ENCODE peak calls at places on chromosomes 6 and 20, in seven cellular contexts. Y is bronchial epithelial cell; T is NCI-H1092; F is activated naive CD8-positive, alpha-beta T cell treated with anti-CD3 and anti-CD28 coated beads, Interleukin-2, amount 50 U/mL, for 24 hours; I is DMS79 treated with DMSO at 0.1 percent for 48 hours; C is NCI-H2029 treated with DMSO at 0.1 percent for 48 hours; L is astrocyte of the cerebellum. N is an unnamed sample.

GRCh38 chr6:20921533-20921932 is 387.3 kb downstream of the CDKAL1 start:
- DNase-seq in L (no peak), T (no peak), F (no peak), Y (no peak), I (no peak), C (no peak), N (no peak)

GRCh38 chr20:11372831-11373230 is 544.9 kb upstream of the BTBD3 start:
- DNase-seq in C (no peak), I (no peak), T (no peak), Y (no peak), F (no peak), L (no peak), N (no peak)

GRCh38 chr20:57097245-57097935 is 169.1 kb downstream of the BMP7 start:
- DNase-seq in Y (no peak), I (no peak), F (no peak), C (no peak), T (no peak), L (no peak), N (no peak)

GRCh38 chr20:23200914-23201313 is 114.8 kb upstream of the CD93 start:
- DNase-seq in Y (peak; percentile 66), I (no peak), F (no peak), L (no peak), T (peak; percentile 30), C (no peak), N (peak; percentile 51)

GRCh38 chr6:85594197-85594930 is 706 bp upstream of the SNX14 start:
- DNase-seq in T (no peak), I (peak; percentile 31), C (no peak), Y (peak; percentile 54), L (no peak), F (peak; percentile 62), N (no peak)

GRCh38 chr6:15090145-15090579 is 155.7 kb upstream of the JARID2 start:
- DNase-seq in T (no peak), C (no peak), I (peak; percentile 71), Y (peak; percentile 60), F (no peak), L (no peak), N (no peak)

GRCh38 chr6:143843689-143844405 is 709 bp downstream of the LTV1 start:
- DNase-seq in Y (peak; percentile 6), F (no peak), I (no peak), L (no peak), C (no peak), T (no peak), N (no peak)

GRCh38 chr20:61218886-61219480 is 33.1 kb upstream of the CDH4 start:
- DNase-seq in T (no peak), C (no peak), F (no peak), I (no peak), L (no peak), Y (no peak), N (no peak)

GRCh38 chr6:163352011-163352685 is 62.4 kb upstream of the QKI start:
- DNase-seq in L (no peak), Y (peak; percentile 29), T (no peak), C (no peak), F (no peak), I (no peak), N (no peak)

GRCh38 chr6:89258912-89259311 is 41.8 kb upstream of the GABRR1 start:
- DNase-seq in Y (no peak), I (no peak), T (no peak), F (no peak), C (no peak), L (no peak), N (no peak)